ENCODE peak calls at places on chromosomes 11 and 22, in eight cellular contexts. W, G, Y, K, C, J, X and A are unnamed samples.

GRCh38 chr11:33321483-33321882 is 64.3 kb downstream of the HIPK3 start:
- DNase-seq in K (no peak), J (no peak), G (no peak), W (no peak), Y (no peak), X (no peak), C (no peak), A (no peak)

GRCh38 chr11:75780888-75781287 is 12.3 kb downstream of the DGAT2 start:
- DNase-seq in C (no peak), W (no peak), K (no peak), G (no peak), J (no peak), X (no peak), Y (no peak), A (no peak)

GRCh38 chr22:29306830-29307657 is 594 bp downstream of the GAS2L1 start:
- DNase-seq in J (peak), W (no peak), C (peak), G (no peak), K (peak), Y (no peak), X (peak), A (no peak)

GRCh38 chr11:8363924-8364323 is 100.2 kb upstream of the LMO1 start:
- DNase-seq in J (no peak), X (no peak), W (no peak), C (no peak), K (no peak), G (no peak), Y (no peak), A (no peak)

GRCh38 chr22:48227341-48228018 is 1465.0 kb downstream of the TBC1D22A start:
- DNase-seq in Y (no peak), G (no peak), J (no peak), W (no peak), X (no peak), C (no peak), K (no peak), A (no peak)

GRCh38 chr11:130631119-130631518 is 182.7 kb downstream of the ADAMTS15 start:
- DNase-seq in K (no peak), Y (peak), C (no peak), W (no peak), G (peak), J (peak), X (no peak), A (peak)

GRCh38 chr11:34405079-34405858 is 33.5 kb upstream of the CAT start:
- DNase-seq in G (peak), J (peak), K (no peak), X (no peak), C (no peak), Y (peak), W (no peak), A (no peak)

GRCh38 chr11:1507381-1508140 is 21.0 kb upstream of the MOB2 start:
- DNase-seq in C (peak), Y (no peak), J (no peak), W (no peak), K (no peak), G (no peak), X (no peak), A (no peak)

GRCh38 chr11:116948375-116948774 is 111.0 kb upstream of the APOA1 start:
- DNase-seq in Y (peak), K (no peak), J (peak), W (no peak), X (no peak), C (no peak), G (peak), A (no peak)

GRCh38 chr11:46051102-46051501 is 70.2 kb downstream of the PHF21A start:
- DNase-seq in C (no peak), G (no peak), J (no peak), W (no peak), Y (no peak), X (no peak), K (no peak), A (no peak)
- H3K27ac ChIP-seq in C (peak), G (no peak), J (no peak), W (no peak), Y (no peak), X (peak), K (no peak), A (no peak)

DNA sequence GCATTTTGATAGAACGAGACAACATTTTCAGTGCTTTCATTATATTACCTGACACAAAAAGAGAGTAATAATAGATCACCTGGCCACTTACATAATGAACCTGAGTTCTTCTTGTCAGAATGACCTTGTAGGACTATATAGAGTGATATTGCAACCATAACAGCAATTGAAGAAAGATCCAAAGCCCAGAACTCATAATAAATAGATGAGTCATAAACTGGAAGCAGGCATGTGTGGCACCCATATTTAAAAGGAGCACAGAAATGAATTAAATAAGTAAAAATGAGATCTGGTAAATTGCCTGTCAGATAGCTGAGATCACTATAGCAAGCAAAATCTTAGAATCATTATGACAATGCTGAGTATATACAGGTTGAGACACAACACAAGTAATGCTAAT is 331.7 kb downstream of the AASDHPPT start:
- DNase-seq in C (no peak), Y (no peak), J (no peak), G (no peak), K (no peak), X (no peak), W (no peak), A (no peak)
- H3K27ac ChIP-seq in C (no peak), Y (no peak), J (no peak), G (no peak), K (no peak), X (no peak), W (no peak), A (no peak)

GRCh38 chr11:68402355-68403031 is 58.1 kb upstream of the PPP6R3 start:
- DNase-seq in C (no peak), W (no peak), G (no peak), K (no peak), Y (no peak), X (peak), J (no peak), A (no peak)
- H3K27ac ChIP-seq in C (no peak), W (no peak), G (no peak), K (no peak), Y (no peak), X (no peak), J (no peak), A (no peak)

GRCh38 chr22:49606562-49606961 is 221.1 kb downstream of the BRD1 start:
- DNase-seq in C (no peak), G (no peak), W (no peak), Y (no peak), X (no peak), K (no peak), J (no peak), A (no peak)
- H3K27ac ChIP-seq in C (no peak), G (no peak), W (no peak), Y (no peak), X (no peak), K (no peak), J (no peak), A (no peak)

DNA sequence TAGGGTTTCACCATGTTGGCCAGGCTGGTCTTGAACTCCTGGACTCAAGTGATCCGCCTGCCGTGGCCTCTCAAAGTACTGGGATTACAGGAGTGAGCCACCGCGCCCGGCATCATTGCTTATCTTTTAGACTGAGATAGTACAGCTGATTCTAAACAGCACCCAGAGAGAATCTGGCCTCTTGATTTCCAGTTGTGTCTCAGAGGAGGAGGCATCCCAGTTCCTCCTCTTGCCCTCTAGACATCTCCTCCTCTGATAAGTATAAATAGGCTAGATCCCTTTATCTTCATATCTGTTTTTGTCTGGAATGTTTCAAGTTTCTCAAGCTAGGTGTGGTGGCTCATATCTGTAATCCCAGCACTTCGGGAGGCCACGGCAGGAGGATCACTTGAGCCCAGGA is 7.0 kb downstream of the MARK2 start:
- DNase-seq in X (no peak), G (no peak), J (no peak), C (no peak), Y (no peak), K (no peak), W (no peak), A (no peak)
- H3K27ac ChIP-seq in X (no peak), G (no peak), J (peak), C (peak), Y (no peak), K (no peak), W (no peak), A (peak)

GRCh38 chr11:69938206-69938605 is 119.0 kb upstream of the FGF3 start:
- DNase-seq in W (no peak), X (no peak), G (no peak), Y (no peak), C (peak), K (no peak), J (no peak), A (no peak)

GRCh38 chr11:69942333-69942820 is 123.2 kb upstream of the FGF3 start:
- DNase-seq in C (no peak), J (no peak), X (no peak), Y (no peak), W (no peak), K (no peak), G (no peak), A (no peak)

GRCh38 chr11:69940246-69940610 is 121.0 kb upstream of the FGF3 start:
- DNase-seq in C (peak), G (no peak), K (no peak), Y (no peak), W (no peak), X (no peak), J (no peak), A (no peak)

GRCh38 chr11:69941546-69942332 is 122.5 kb upstream of the FGF3 start:
- DNase-seq in G (no peak), W (no peak), Y (no peak), X (no peak), J (no peak), K (no peak), C (peak), A (no peak)

DNA sequence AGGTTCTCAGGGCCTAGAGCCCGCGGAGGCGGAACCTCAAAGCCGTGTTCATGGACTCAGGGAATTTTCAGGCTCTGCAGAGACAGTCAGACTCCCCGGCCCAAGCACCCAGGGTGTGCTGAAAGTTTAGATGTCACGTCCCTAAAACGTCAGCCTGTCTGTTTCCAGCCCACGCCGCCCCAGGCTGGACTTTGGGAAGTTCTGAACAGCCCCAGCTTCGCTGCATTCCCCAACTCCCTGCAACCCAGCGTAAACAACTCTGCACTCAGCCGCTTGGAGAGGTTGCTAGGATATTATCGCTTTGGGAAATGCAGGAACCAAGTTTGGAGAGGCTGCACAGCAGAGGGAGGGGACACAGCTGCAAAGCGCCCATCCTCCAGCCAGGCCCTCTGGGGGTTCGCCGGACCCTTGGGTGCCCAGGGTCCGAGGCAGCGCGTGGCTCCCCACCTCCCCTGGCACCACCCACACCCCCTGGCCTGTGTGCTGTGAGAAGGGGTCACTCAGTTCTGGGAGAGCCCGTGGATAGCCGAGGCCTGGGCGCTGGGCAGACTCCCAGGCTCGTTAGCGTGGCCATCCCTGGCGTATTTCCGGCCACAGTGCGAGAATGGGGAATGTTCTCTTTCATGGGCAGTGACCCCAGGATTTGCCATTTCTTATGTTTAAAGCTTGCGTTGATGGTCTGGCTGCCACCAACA is 120.5 kb upstream of the FGF3 start:
- DNase-seq in K (no peak), J (no peak), W (no peak), X (no peak), Y (peak), G (no peak), C (peak), A (no peak)
- H3K27ac ChIP-seq in K (peak), J (no peak), W (no peak), X (no peak), Y (no peak), G (no peak), C (peak), A (no peak)